ENCODE peak calls at places on chromosome 7, in seven cellular contexts. J, Y, A, Z, P, H and K are unnamed samples.

GRCh38 chr7:2437537-2438148 is 34.2 kb downstream of the CHST12 start:
- DNase-seq in J (no peak), Y (no peak), A (no peak), Z (no peak), P (no peak), H (no peak), K (no peak)

GRCh38 chr7:139451638-139452037 is 31.8 kb downstream of the KLRG2 start:
- DNase-seq in J (no peak), Y (no peak), A (no peak), Z (no peak), P (peak; percentile 32), H (no peak), K (no peak)

GRCh38 chr7:159000859-159001435 is 143.7 kb downstream of the VIPR2 start:
- DNase-seq in J (no peak), Y (no peak), A (no peak), Z (peak; percentile 33), P (no peak), H (no peak), K (no peak)

GRCh38 chr7:156969972-156970420 is 20.5 kb downstream of the NOM1 start:
- DNase-seq in J (no peak), Y (no peak), A (no peak), Z (no peak), P (peak; percentile 85), H (no peak), K (no peak)

GRCh38 chr7:29332027-29332806 is 137.6 kb downstream of the CHN2 start:
- DNase-seq in J (no peak), Y (no peak), A (no peak), Z (no peak), P (no peak), H (no peak), K (no peak)

GRCh38 chr7:145848691-145849090 is 267.9 kb upstream of the CNTNAP2 start:
- DNase-seq in J (no peak), Y (no peak), A (no peak), Z (no peak), P (no peak), H (no peak), K (no peak)

GRCh38 chr7:101386558-101387199 is 24.0 kb downstream of the COL26A1 start:
- DNase-seq in J (no peak), Y (no peak), A (no peak), Z (no peak), P (no peak), H (peak; percentile 65), K (no peak)

GRCh38 chr7:110017405-110017804 is 1073.5 kb upstream of the LRRN3 start:
- DNase-seq in J (no peak), Y (no peak), A (no peak), Z (no peak), P (no peak), H (no peak), K (no peak)

GRCh38 chr7:123352226-123352550 is 152.4 kb upstream of the SLC13A1 start:
- DNase-seq in J (no peak), Y (no peak), A (no peak), Z (no peak), P (no peak), H (no peak), K (no peak)

GRCh38 chr7:123351506-123352225 is 151.9 kb upstream of the SLC13A1 start:
- DNase-seq in J (no peak), Y (no peak), A (no peak), Z (no peak), P (no peak), H (no peak), K (no peak)

GRCh38 chr7:123351027-123351426 is 151.3 kb upstream of the SLC13A1 start:
- DNase-seq in J (no peak), Y (no peak), A (no peak), Z (no peak), P (no peak), H (no peak), K (no peak)

GRCh38 chr7:123352957-123353356 is 153.2 kb upstream of the SLC13A1 start:
- DNase-seq in J (no peak), Y (no peak), A (no peak), Z (no peak), P (peak; percentile 55), H (no peak), K (no peak)

DNA sequence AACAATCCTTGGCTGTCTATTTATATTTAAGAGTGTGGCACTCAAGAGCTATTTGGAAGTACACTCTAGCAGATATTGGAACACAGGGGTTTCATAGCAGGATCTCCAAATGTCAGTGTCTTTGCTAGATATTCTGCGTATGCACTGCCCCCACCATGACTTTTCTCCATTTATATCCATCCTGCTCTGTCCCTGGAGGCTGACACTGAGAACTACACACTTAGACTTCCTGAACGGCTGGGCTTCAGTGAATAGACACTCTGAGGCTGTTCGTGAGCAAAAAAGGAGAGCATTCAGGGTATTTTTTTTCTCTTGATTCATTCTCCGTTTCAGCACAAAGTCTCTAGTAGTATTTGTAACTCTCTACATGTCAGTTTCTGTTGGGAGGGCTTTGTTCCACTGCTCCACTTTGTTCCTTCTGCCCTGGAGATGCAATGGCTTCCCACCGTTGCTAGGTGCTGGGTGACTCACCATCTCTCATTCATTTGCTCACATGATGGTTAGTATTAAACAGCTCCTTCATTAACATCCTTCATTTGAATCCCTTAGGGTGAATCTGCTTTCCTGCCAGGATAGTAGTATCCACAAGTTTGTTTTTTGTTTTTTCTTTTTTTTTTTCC is 155.9 kb upstream of the SLC13A1 start:
- DNase-seq in J (no peak), Y (no peak), A (peak; percentile 26), Z (no peak), P (peak; percentile 42), H (no peak), K (no peak)
- TF ChIP-seq CTCF in J (no peak), Y (no peak), A (no peak), Z (no peak), P (no peak), H (no peak), K (peak; percentile 47)

GRCh38 chr7:107614425-107614824 is 34.4 kb downstream of the BCAP29 start:
- DNase-seq in J (no peak), Y (no peak), A (no peak), Z (no peak), P (peak; percentile 79), H (no peak), K (no peak)
- H3K4me3 ChIP-seq in J (no peak overlapping the region), Y (no peak overlapping the region), A (no peak overlapping the region), Z (no peak overlapping the region), P (no peak overlapping the region), H (no peak overlapping the region), K (no peak overlapping the region)

DNA sequence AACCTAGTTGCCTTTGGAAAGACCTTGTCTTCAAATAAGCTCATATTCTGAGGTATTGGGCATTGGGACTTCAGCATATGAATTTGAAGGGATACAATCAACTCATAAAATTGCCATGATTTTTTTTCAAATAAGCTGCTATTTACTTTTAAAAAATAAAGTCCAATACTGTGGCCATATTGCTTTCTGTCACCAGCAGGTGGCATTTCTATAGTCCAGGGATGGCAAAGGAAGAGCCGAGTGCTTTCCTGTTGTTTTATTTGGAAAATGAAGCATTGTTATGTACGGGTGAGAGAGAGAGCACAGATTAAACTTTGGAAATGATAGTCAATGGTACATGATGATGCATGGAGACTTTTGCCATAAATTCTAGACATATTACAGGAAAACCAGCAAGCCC is 104.1 kb upstream of the DPP6 start:
- DNase-seq in J (no peak), Y (no peak), A (no peak), Z (no peak), P (no peak), H (no peak), K (no peak)
- TF ChIP-seq CTCF in J (no peak), Y (no peak), A (no peak), Z (no peak), P (no peak), H (peak; percentile 9), K (no peak)

GRCh38 chr7:48041665-48041995 is 6.3 kb downstream of the C7orf57 start:
- DNase-seq in J (no peak), Y (no peak), A (no peak), Z (no peak), P (peak; percentile 56), H (no peak), K (no peak)

GRCh38 chr7:48040944-48041664 is 5.8 kb downstream of the C7orf57 start:
- DNase-seq in J (no peak), Y (no peak), A (no peak), Z (peak; percentile 42), P (peak; percentile 16), H (no peak), K (no peak)

GRCh38 chr7:48042216-48042615 is 6.9 kb downstream of the C7orf57 start:
- DNase-seq in J (no peak), Y (no peak), A (no peak), Z (no peak), P (peak; percentile 26), H (no peak), K (no peak)

GRCh38 chr7:48035967-48036478 is 680 bp downstream of the C7orf57 start:
- DNase-seq in J (no peak), Y (no peak), A (no peak), Z (peak; percentile 83), P (peak; percentile 17), H (peak; percentile 58), K (no peak)

GRCh38 chr7:48038815-48039496 is 3.6 kb downstream of the C7orf57 start:
- DNase-seq in J (no peak), Y (no peak), A (no peak), Z (no peak), P (no peak), H (no peak), K (no peak)
- H3K4me3 ChIP-seq in J (no peak overlapping the region), Y (no peak overlapping the region), A (no peak overlapping the region), Z (no peak overlapping the region), P (no peak overlapping the region), H (no peak overlapping the region), K (no peak overlapping the region)

GRCh38 chr7:108093903-108094302 is 36.3 kb downstream of the LAMB4 start:
- DNase-seq in J (no peak), Y (no peak), A (no peak), Z (no peak), P (no peak), H (no peak), K (no peak)
- TF ChIP-seq CTCF in J (no peak), Y (no peak), A (no peak), Z (no peak), P (no peak), H (no peak), K (no peak)